ENCODE peak calls at places on chromosomes 6 and 20, in four cellular contexts. M is heart left ventricle, F is HCT116, N is psoas muscle. B is an unnamed sample.
A peak's percentile ranks its signal among the peaks of the same experiment; 100 is the strongest.

GRCh38 chr6:71289039-71289801 is 609 bp downstream of the OGFRL1 start:
- DNase-seq in N (peak; percentile 60), M (peak; percentile 11), F (no peak), B (peak; percentile 64)

GRCh38 chr6:30219244-30219643 is 6.0 kb upstream of the TRIM26 start:
- DNase-seq in F (no peak), N (no peak), M (peak; percentile 12), B (no peak)

GRCh38 chr6:99745651-99746050 is 139.0 kb downstream of the PRDM13 start:
- DNase-seq in F (no peak), M (no peak), N (no peak), B (no peak)

GRCh38 chr20:58722379-58722778 is 29.8 kb downstream of the NPEPL1 start:
- DNase-seq in M (no peak), N (no peak), F (no peak), B (no peak)

GRCh38 chr6:166516256-166516655 is 70.2 kb downstream of the RAMACL start:
- DNase-seq in F (no peak), M (no peak), N (no peak), B (no peak)

GRCh38 chr6:33700391-33701050 is 11.0 kb downstream of the UQCC2 start:
- DNase-seq in M (peak; percentile 50), F (peak; percentile 65), N (peak; percentile 83), B (peak; percentile 83)

GRCh38 chr20:53831228-53831627 is 237.6 kb upstream of the ZNF217 start:
- DNase-seq in N (no peak), F (no peak), M (no peak), B (no peak)

GRCh38 chr6:41416165-41416837 is 80.9 kb downstream of the NCR2 start:
- DNase-seq in N (no peak), F (no peak), M (no peak), B (no peak)

GRCh38 chr6:152380993-152381898 is 255.9 kb downstream of the SYNE1 start:
- DNase-seq in M (peak; percentile 80), N (peak; percentile 85), F (peak; percentile 73), B (peak; percentile 92)

DNA sequence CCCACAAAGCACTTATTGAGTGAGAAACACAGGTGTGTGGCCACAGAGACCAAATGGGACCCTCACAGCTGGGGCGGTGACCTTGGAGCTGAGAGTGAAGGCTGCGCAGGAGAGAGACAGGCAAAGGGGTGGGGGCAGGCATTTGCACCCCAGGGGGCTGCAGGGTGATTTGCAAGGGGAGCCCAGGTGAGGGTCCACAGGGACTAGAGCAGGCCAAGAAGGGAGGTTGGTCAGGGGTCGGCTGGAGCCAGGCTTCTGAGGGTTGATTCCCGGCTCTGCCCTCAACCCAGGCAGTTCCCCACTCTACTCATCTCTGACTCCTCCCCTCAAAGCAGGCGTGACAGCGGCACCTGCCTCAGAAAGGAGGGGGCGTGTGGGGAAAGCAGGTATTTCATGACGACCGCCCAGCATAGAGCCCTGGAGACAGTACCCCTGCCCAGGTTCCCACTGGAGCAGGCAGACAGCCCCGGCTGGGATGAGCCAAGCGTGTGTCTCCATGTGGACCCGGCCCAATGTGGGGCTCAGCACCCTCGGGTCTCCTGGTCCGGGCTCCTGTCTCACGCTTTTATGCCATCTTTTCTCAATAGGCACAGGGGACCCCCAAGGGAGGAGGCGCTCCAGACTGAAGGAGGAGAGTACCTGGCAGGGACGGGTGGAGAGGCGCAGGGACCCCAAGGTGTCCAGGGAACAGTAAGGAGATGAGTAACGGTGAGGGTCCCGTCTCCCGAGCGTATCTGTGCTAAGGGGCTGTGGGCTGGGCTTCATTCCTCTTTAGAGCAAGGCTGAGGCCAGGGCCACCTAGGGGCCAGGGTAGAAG is 3.1 kb upstream of the MRGBP start:
- DNase-seq in N (no peak), M (no peak), F (no peak), B (no peak)
- H3K4me3 ChIP-seq in N (peak overlapping the region; percentile 70), M (no peak overlapping the region), F (peak overlapping the region; percentile 45), B (no peak overlapping the region)

GRCh38 chr6:52352239-52353008 is 9.5 kb upstream of the PAQR8 start:
- DNase-seq in M (no peak), F (peak; percentile 82), N (no peak), B (peak; percentile 56)
- H3K27ac ChIP-seq in M (peak overlapping the region; percentile 19), F (peak overlapping the region; percentile 33), N (no peak overlapping the region), B (no peak overlapping the region)

DNA sequence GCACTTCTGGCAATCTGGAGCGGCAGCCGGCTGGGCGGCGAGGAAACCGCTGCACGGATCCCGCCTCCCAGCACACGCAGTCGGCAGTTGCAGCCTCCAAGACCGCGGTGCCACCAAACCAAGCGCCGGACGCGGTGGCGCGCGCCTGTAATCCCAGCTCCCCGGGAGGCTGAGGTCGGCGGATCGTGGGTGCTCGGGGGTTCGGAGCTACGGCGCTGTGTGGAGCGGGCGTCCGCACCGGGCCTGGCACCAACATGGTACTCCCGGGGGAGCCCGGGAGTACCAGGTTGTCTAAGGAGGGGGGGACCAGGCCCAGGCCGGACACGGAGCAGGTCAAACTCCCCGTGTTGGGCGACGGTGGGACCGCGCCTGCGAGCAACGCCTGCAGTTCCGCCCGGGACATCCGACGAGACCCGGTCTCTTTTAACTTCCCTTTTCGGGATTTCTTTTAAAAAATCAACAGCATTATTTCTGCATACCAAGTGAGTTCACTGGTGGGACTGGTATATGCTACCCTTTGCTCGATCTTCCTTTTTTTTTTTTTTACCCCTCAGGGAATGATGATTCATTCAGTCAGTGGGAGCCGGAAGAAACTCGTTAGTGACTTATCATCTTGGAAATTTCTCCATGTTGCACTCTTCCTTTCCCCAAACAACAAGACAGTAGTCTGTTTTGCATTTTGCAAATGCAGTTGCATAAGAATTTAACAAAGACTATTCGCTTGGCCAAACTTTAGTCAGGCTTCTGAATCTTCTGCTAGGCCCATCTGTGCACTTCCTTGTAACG is 27.6 kb downstream of the ZNF311 start:
- DNase-seq in N (peak; percentile 60), F (no peak), M (no peak), B (no peak)
- H3K4me3 ChIP-seq in N (peak overlapping the region; percentile 39), F (no peak overlapping the region), M (peak overlapping the region; percentile 18), B (no peak overlapping the region)

GRCh38 chr20:64064145-64064698 is 1.2 kb downstream of the TCEA2 start:
- DNase-seq in M (no peak), N (no peak), F (peak; percentile 22), B (peak; percentile 87)

GRCh38 chr20:64062596-64063388 is at the start of gene TCEA2:
- DNase-seq in M (peak; percentile 98), N (peak; percentile 98), F (peak; percentile 82), B (peak; percentile 99)

GRCh38 chr20:64065062-64065972 is 2.3 kb downstream of the TCEA2 start:
- DNase-seq in M (no peak), F (no peak), N (no peak), B (no peak)

GRCh38 chr20:64062276-64062595 is 762 bp upstream of the TCEA2 start:
- DNase-seq in M (no peak), F (no peak), N (no peak), B (no peak)

DNA sequence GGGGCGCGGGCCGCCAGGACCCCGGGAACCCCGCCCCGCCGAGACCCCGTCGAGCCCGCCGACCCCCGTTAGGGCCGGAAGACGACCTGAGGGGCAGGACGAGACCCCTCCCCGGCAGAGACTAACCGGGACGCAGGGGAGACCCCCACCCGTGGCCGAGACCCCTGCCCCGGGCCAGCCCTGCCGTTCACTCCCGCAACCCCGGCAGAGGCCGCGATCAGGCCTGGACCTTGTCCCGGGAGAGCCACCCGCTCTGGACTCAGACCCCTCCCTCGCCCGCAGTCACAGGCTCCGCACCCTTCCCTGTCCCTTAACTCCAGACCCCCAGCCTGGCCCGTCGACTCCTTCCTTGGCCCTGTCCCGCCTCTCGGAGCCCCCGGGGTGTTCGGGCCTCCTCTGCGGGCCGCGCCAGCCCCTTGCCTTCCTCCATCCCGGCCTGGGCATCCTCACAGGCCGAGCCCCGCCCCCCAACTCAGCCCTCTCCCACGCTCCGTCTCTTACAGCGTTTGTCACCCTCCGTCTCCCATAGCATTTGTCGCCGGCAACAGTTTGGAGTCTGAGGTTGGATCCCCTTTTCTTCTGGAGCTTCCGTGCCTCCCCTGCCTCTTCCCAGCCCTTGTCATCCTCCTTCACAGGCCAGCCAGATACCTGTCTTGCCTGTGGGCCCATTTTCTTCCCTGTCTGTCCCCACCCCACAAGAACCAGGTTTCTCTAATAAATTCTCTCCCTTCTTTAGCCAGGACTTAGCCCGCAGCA is 569 bp downstream of the TCEA2 start:
- DNase-seq in M (peak; percentile 50), N (no peak), F (no peak), B (no peak)
- H3K27ac ChIP-seq in M (peak overlapping the region; percentile 88), N (peak overlapping the region; percentile 80), F (peak overlapping the region; percentile 76), B (peak overlapping the region; percentile 16)

GRCh38 chr20:8990770-8991169 is 78.1 kb upstream of the PLCB4 start:
- DNase-seq in M (no peak), F (no peak), N (no peak), B (no peak)
- H3K4me3 ChIP-seq in M (no peak overlapping the region), F (no peak overlapping the region), N (no peak overlapping the region), B (no peak overlapping the region)

B was measured in aorta.